ENCODE peak calls at places on chromosomes 7 and 10, in five cellular contexts. One of them, this sample, is unnamed.

GRCh38 chr10:132390455-132391371 is 6.3 kb upstream of the PWWP2B start:
- DNase-seq in GM12878: no peak
- DNase-seq in H1: no peak
- DNase-seq in HCT116: no peak
- DNase-seq in HepG2: no peak
- DNase-seq in this sample: no peak

GRCh38 chr10:17665742-17666141 is 21.8 kb downstream of the STAM start:
- DNase-seq in GM12878: no peak
- DNase-seq in H1: no peak
- DNase-seq in HCT116: no peak
- DNase-seq in HepG2: peak
- DNase-seq in this sample: no peak

GRCh38 chr7:1323178-1324027 is 90.7 kb downstream of the UNCX start:
- DNase-seq in GM12878: no peak
- DNase-seq in H1: no peak
- DNase-seq in HCT116: no peak
- DNase-seq in HepG2: no peak
- DNase-seq in this sample: no peak

GRCh38 chr10:122647383-122647968 is 52.2 kb downstream of the C10orf120 start:
- DNase-seq in GM12878: no peak
- DNase-seq in H1: no peak
- DNase-seq in HCT116: no peak
- DNase-seq in HepG2: no peak
- DNase-seq in this sample: no peak

GRCh38 chr10:22557321-22557720 is 157.1 kb downstream of the PIP4K2A start:
- DNase-seq in GM12878: no peak
- DNase-seq in H1: no peak
- DNase-seq in HCT116: no peak
- DNase-seq in HepG2: no peak
- DNase-seq in this sample: no peak

GRCh38 chr7:157851501-157852067 is 514.8 kb downstream of the DNAJB6 start:
- DNase-seq in GM12878: no peak
- DNase-seq in H1: no peak
- DNase-seq in HCT116: peak
- DNase-seq in HepG2: peak
- DNase-seq in this sample: no peak

GRCh38 chr7:135664046-135664589 is 1.8 kb downstream of the STMP1 start:
- DNase-seq in GM12878: no peak
- DNase-seq in H1: no peak
- DNase-seq in HCT116: no peak
- DNase-seq in HepG2: peak
- DNase-seq in this sample: no peak

GRCh38 chr7:20624666-20625385 is 9.4 kb downstream of the ABCB5 start:
- DNase-seq in GM12878: no peak
- DNase-seq in H1: no peak
- DNase-seq in HCT116: no peak
- DNase-seq in HepG2: peak
- DNase-seq in this sample: no peak

GRCh38 chr10:84935772-84936171 is 607.4 kb downstream of the CCSER2 start:
- DNase-seq in GM12878: no peak
- DNase-seq in H1: no peak
- DNase-seq in HCT116: no peak
- DNase-seq in HepG2: no peak
- DNase-seq in this sample: no peak

GRCh38 chr7:22920664-22921063 is 93.3 kb downstream of the HYCC1 start:
- DNase-seq in GM12878: no peak
- DNase-seq in H1: no peak
- DNase-seq in HCT116: no peak
- DNase-seq in HepG2: no peak
- DNase-seq in this sample: no peak

DNA sequence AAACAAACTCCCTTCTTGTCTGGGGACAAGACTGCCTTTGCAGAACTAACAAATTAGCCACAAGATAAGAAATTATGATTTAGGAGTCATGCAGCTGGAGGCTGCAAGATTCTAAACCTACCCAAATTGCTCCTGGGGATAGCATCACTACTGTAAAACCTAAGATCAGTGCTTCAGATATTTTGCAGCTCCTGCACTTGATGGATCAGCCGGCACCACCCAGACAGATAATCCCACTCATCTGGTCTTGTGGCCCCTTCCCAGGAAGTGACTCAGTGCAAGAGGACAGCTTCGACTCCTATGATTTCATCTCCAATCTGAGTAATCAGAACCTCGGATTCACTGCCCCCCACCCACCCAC is 181.9 kb downstream of the AKR1D1 start:
- DNase-seq in GM12878: no peak
- DNase-seq in H1: no peak
- DNase-seq in HCT116: no peak
- DNase-seq in HepG2: peak
- DNase-seq in this sample: no peak
- H3K9ac ChIP-seq in GM12878: no peak
- H3K9ac ChIP-seq in H1: no peak
- H3K9ac ChIP-seq in HCT116: no peak
- H3K9ac ChIP-seq in HepG2: peak
- H3K9ac ChIP-seq in this sample: no peak

GRCh38 chr10:119167041-119167440 is 1.5 kb upstream of the SFXN4 start:
- DNase-seq in GM12878: no peak
- DNase-seq in H1: no peak
- DNase-seq in HCT116: no peak
- DNase-seq in HepG2: no peak
- DNase-seq in this sample: no peak

GRCh38 chr10:119162693-119163092 is 2.8 kb downstream of the SFXN4 start:
- DNase-seq in GM12878: no peak
- DNase-seq in H1: no peak
- DNase-seq in HCT116: no peak
- DNase-seq in HepG2: no peak
- DNase-seq in this sample: no peak

GRCh38 chr10:119166564-119166963 is 1.1 kb upstream of the SFXN4 start:
- DNase-seq in GM12878: no peak
- DNase-seq in H1: no peak
- DNase-seq in HCT116: no peak
- DNase-seq in HepG2: no peak
- DNase-seq in this sample: no peak

GRCh38 chr10:119166111-119166500 is 592 bp upstream of the SFXN4 start:
- DNase-seq in GM12878: no peak
- DNase-seq in H1: no peak
- DNase-seq in HCT116: no peak
- DNase-seq in HepG2: no peak
- DNase-seq in this sample: no peak

GRCh38 chr10:119165171-119166110 is at the start of gene SFXN4:
- DNase-seq in GM12878: peak
- DNase-seq in H1: no peak
- DNase-seq in HCT116: peak
- DNase-seq in HepG2: peak
- DNase-seq in this sample: no peak
- TF ChIP-seq POLR2AphosphoS5 in GM12878: peak
- TF ChIP-seq POLR2AphosphoS5 in H1: peak
- TF ChIP-seq POLR2AphosphoS5 in HCT116: peak
- TF ChIP-seq POLR2AphosphoS5 in HepG2: peak
- TF ChIP-seq POLR2AphosphoS5 in this sample: peak

DNA sequence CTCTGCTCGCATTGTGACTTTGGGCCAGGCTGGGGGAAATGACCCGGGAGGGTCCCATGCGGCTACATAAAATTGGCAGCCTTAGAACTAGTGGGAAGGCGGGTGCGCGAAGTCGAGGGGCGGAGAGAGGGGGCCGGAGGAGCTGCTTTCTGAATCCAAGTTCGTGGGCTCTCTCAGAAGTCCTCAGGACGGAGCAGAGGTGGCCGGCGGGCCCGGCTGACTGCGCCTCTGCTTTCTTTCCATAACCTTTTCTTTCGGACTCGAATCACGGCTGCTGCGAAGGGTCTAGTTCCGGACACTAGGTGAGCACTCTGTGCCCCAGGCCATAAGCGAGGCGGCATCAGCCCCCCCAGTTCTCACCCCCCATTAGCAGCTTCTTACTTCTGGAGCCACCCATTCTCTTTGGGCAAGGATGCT is at the start of gene KAZALD1:
- DNase-seq in GM12878: no peak
- DNase-seq in H1: no peak
- DNase-seq in HCT116: no peak
- DNase-seq in HepG2: no peak
- DNase-seq in this sample: no peak
- TF ChIP-seq EZH2 in GM12878: no peak
- TF ChIP-seq EZH2 in H1: no peak
- TF ChIP-seq EZH2 in HCT116: no peak
- TF ChIP-seq EZH2 in HepG2: no peak
- TF ChIP-seq EZH2 in this sample: no peak

DNA sequence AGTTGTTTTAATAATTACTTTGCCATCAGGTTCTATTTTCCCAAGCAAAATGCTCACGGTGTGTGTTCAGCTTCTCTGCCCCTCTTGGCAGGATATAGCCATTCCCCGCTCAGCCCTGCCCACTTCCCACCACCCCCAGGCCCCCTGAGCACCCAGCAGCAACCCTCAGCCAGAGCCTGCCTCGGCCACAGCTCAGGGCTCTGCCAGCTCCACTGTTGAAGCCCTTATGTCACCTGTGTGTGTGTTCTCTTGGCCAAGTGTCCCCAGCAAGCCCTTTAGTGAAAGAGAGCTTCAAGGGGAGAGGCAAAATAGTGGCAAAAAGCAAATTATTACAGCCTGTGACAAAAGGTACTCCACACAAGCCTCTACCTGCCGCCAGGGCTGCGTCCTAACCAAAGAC is 275.3 kb downstream of the ADARB2 start:
- DNase-seq in GM12878: no peak
- DNase-seq in H1: no peak
- DNase-seq in HCT116: no peak
- DNase-seq in HepG2: no peak
- DNase-seq in this sample: no peak
- H3K9ac ChIP-seq in GM12878: no peak
- H3K9ac ChIP-seq in H1: no peak
- H3K9ac ChIP-seq in HCT116: no peak
- H3K9ac ChIP-seq in HepG2: no peak
- H3K9ac ChIP-seq in this sample: no peak

GRCh38 chr7:141207661-141208060 is 133.8 kb downstream of the TMEM178B start:
- DNase-seq in GM12878: no peak
- DNase-seq in H1: no peak
- DNase-seq in HCT116: no peak
- DNase-seq in HepG2: no peak
- DNase-seq in this sample: no peak
- TF ChIP-seq POLR2AphosphoS5 in GM12878: no peak
- TF ChIP-seq POLR2AphosphoS5 in H1: no peak
- TF ChIP-seq POLR2AphosphoS5 in HCT116: no peak
- TF ChIP-seq POLR2AphosphoS5 in HepG2: no peak
- TF ChIP-seq POLR2AphosphoS5 in this sample: no peak

This sample was measured in SK-N-MC.